ENCODE peak calls at places on chromosomes 11 and 22, in seven cellular contexts. J is uterus, G is testis, T is nephron progenitor cell, X is adrenal gland, U is endothelial cell, S is colonic mucosa. D is an unnamed sample.

GRCh38 chr11:30426781-30427180 is 103.9 kb downstream of the ARL14EP start:
- DNase-seq in J (no peak), G (no peak), T (no peak), X (no peak), U (no peak), S (no peak), D (no peak)

GRCh38 chr11:118705111-118705741 is 25.8 kb upstream of the TREH start:
- DNase-seq in J (no peak), G (no peak), T (no peak), X (no peak), U (no peak), S (no peak), D (no peak)

GRCh38 chr11:91243630-91244029 is 981.0 kb upstream of the FAT3 start:
- DNase-seq in J (no peak), G (no peak), T (no peak), X (no peak), U (no peak), S (no peak), D (no peak)

GRCh38 chr11:87223816-87224215 is 186.1 kb downstream of the TMEM135 start:
- DNase-seq in J (no peak), G (no peak), T (no peak), X (no peak), U (no peak), S (no peak), D (no peak)

GRCh38 chr11:118917488-118918127 is 8.1 kb downstream of the BCL9L start:
- DNase-seq in J (peak), G (peak), T (no peak), X (peak), U (no peak), S (peak), D (no peak)

GRCh38 chr22:45200862-45201511 is 37.3 kb downstream of the NUP50 start:
- DNase-seq in J (no peak), G (no peak), T (no peak), X (no peak), U (no peak), S (no peak), D (no peak)

GRCh38 chr22:42108848-42109247 is 18.3 kb upstream of the NDUFA6 start:
- DNase-seq in J (no peak), G (no peak), T (no peak), X (no peak), U (no peak), S (no peak), D (no peak)

GRCh38 chr11:127006311-127006710 is 5.7 kb upstream of the KIRREL3 start:
- DNase-seq in J (no peak), G (no peak), T (no peak), X (no peak), U (no peak), S (no peak), D (no peak)

GRCh38 chr11:12159351-12160099 is 49.1 kb downstream of the MICAL2 start:
- DNase-seq in J (no peak), G (peak), T (no peak), X (no peak), U (no peak), S (no peak), D (no peak)

GRCh38 chr11:69446108-69446507 is 35.4 kb upstream of the LINC01488 start:
- DNase-seq in J (no peak), G (no peak), T (no peak), X (peak), U (no peak), S (no peak), D (no peak)

GRCh38 chr22:43008509-43008908 is 6.4 kb downstream of the PACSIN2 start:
- DNase-seq in J (no peak), G (no peak), T (no peak), X (no peak), U (no peak), S (peak), D (no peak)

GRCh38 chr22:20258584-20259335 is 9.4 kb downstream of the RTN4R start:
- DNase-seq in J (no peak), G (no peak), T (no peak), X (no peak), U (peak), S (no peak), D (no peak)

GRCh38 chr22:40533712-40534378 is 102.7 kb downstream of the MRTFA start:
- DNase-seq in J (no peak), G (peak), T (no peak), X (no peak), U (no peak), S (no peak), D (no peak)

GRCh38 chr11:102251423-102251822 is 65.9 kb upstream of the BIRC3 start:
- DNase-seq in J (no peak), G (no peak), T (no peak), X (no peak), U (no peak), S (no peak), D (no peak)

GRCh38 chr11:128594246-128594645 is 6.9 kb upstream of the ETS1 start:
- DNase-seq in J (no peak), G (no peak), T (no peak), X (no peak), U (no peak), S (no peak), D (no peak)

GRCh38 chr11:19389787-19390303 is 149.1 kb upstream of the E2F8 start:
- DNase-seq in J (no peak), G (peak), T (no peak), X (peak), U (no peak), S (no peak), D (no peak)

GRCh38 chr22:30485362-30485988 is 13.7 kb upstream of the SEC14L3 start:
- DNase-seq in J (peak), G (peak), T (peak), X (peak), U (peak), S (peak), D (peak)

GRCh38 chr11:17046690-17047089 is 30.8 kb downstream of the RPS13 start:
- DNase-seq in J (no peak), G (no peak), T (no peak), X (no peak), U (no peak), S (no peak), D (no peak)

GRCh38 chr11:100442017-100442416 is 245.1 kb upstream of the ARHGAP42 start:
- DNase-seq in J (no peak), G (no peak), T (no peak), X (no peak), U (no peak), S (no peak), D (no peak)

GRCh38 chr11:100445231-100445735 is 241.8 kb upstream of the ARHGAP42 start:
- DNase-seq in J (no peak), G (peak), T (no peak), X (no peak), U (no peak), S (no peak), D (no peak)
- TF ChIP-seq CTCF in J (no peak), G (no peak), T (no peak), X (no peak), U (no peak), S (no peak), D (no peak)

DNA sequence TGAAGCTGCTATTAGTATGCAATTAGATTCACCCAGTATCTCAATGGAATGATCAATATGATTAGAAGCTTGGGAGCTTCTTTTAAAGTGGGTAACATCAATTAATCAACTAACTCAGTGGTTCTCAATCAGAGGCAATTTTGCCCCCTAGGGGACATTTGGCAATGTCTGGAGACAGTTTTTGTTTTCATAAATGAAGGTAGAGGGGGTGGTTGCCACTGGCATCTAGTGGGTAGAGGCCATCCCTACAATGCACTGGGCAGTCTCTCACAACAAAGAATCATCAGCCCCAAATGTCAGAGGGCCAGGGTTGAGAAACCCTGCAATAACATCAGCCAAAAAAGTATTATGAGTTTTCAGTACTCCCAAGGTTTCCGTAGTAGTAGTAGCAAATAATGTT is 5.9 kb upstream of the AMOTL1 start:
- DNase-seq in J (no peak), G (no peak), T (no peak), X (no peak), U (peak), S (no peak), D (no peak)
- TF ChIP-seq CTCF in J (no peak), G (peak), T (no peak), X (no peak), U (peak), S (no peak), D (peak)

DNA sequence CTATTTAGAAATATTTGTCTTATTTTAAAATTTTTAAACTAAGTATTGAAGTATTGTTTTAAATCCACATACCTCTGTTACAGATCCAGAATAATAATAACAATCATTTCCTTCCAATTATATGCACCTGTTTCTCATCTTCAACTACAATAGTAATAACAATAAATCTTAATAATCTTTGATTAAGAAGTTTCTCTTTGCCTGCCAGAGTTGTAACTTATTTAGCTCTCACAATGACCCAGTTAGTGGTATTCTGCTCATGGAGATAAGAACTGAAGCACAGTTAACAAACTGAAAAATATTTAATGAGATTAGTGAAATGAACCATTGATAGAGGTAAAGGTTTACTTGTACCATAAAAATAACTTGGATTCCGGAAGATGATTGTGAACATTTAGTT is 796.3 kb downstream of the LUZP2 start:
- DNase-seq in J (no peak), G (no peak), T (no peak), X (no peak), U (no peak), S (no peak), D (no peak)
- TF ChIP-seq CTCF in J (no peak), G (no peak), T (no peak), X (no peak), U (no peak), S (no peak), D (no peak)

GRCh38 chr22:33921576-33922181 is 1.4 kb upstream of the LARGE1 start:
- DNase-seq in J (peak), G (peak), T (peak), X (peak), U (peak), S (peak), D (peak)

GRCh38 chr22:33923033-33923432 is 2.8 kb upstream of the LARGE1 start:
- DNase-seq in J (no peak), G (no peak), T (no peak), X (no peak), U (no peak), S (no peak), D (no peak)

GRCh38 chr22:33922268-33922667 is 2.0 kb upstream of the LARGE1 start:
- DNase-seq in J (peak), G (peak), T (peak), X (peak), U (peak), S (peak), D (no peak)

GRCh38 chr22:33925194-33925593 is 4.9 kb upstream of the LARGE1 start:
- DNase-seq in J (no peak), G (no peak), T (no peak), X (no peak), U (no peak), S (no peak), D (no peak)

DNA sequence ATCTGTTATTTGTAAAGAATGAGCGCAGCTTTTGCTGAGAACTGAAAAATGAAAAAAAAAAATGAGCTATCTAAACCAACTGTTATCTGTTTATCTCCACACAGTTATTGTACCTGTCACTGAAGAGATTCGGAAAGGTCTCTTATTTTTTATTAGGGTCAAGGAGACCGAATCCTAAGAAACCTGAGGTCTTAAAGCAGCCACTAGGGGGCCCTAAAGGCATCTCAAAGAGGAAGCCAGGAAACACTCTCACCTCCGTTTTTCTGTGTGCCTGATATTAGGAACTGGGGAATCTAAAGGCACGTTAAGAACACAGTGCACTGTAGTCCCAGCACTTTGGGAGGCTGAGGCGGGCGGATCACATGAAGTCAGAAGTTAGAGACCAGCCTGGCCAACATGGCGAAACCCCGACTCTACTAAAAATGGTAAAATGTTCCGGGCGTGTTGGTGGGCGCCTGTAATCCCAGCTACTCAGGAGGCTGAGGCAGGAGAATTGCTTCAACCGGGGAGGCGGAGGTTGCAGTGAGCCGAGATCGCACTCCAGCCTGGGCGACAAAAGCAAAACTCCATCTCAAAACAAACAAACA is 3.5 kb upstream of the LARGE1 start:
- DNase-seq in J (peak), G (peak), T (peak), X (peak), U (peak), S (peak), D (no peak)
- TF ChIP-seq CTCF in J (peak), G (peak), T (peak), X (peak), U (peak), S (peak), D (peak)

GRCh38 chr11:236774-237767 is at the start of gene PSMD13:
- DNase-seq in J (peak), G (peak), T (peak), X (peak), U (peak), S (peak), D (peak)

GRCh38 chr11:240315-240714 is 3.5 kb downstream of the PSMD13 start:
- DNase-seq in J (no peak), G (no peak), T (no peak), X (no peak), U (no peak), S (no peak), D (no peak)

GRCh38 chr11:232783-233565 is 3.2 kb downstream of the SIRT3 start:
- DNase-seq in J (no peak), G (no peak), T (no peak), X (no peak), U (no peak), S (no peak), D (no peak)

GRCh38 chr11:235180-235997 is 753 bp downstream of the SIRT3 start:
- DNase-seq in J (no peak), G (no peak), T (no peak), X (no peak), U (no peak), S (no peak), D (no peak)

GRCh38 chr11:235998-236773 is at the start of gene SIRT3:
- DNase-seq in J (peak), G (peak), T (peak), X (peak), U (peak), S (peak), D (peak)
- TF ChIP-seq CTCF in J (peak), G (no peak), T (no peak), X (peak), U (no peak), S (no peak), D (peak)

GRCh38 chr11:45850446-45850845 is 3.2 kb downstream of the CRY2 start:
- DNase-seq in J (no peak), G (no peak), T (no peak), X (no peak), U (no peak), S (no peak), D (no peak)

GRCh38 chr11:45846974-45847907 is at the start of gene CRY2:
- DNase-seq in J (peak), G (peak), T (peak), X (peak), U (peak), S (peak), D (peak)

GRCh38 chr11:45846174-45846675 is 1.1 kb upstream of the CRY2 start:
- DNase-seq in J (no peak), G (no peak), T (no peak), X (no peak), U (no peak), S (no peak), D (no peak)

GRCh38 chr11:45848654-45849081 is 1.4 kb downstream of the CRY2 start:
- DNase-seq in J (no peak), G (no peak), T (no peak), X (no peak), U (no peak), S (no peak), D (no peak)

GRCh38 chr11:45847908-45848316 is 637 bp downstream of the CRY2 start:
- DNase-seq in J (no peak), G (peak), T (peak), X (peak), U (peak), S (peak), D (no peak)
- TF ChIP-seq CTCF in J (peak), G (no peak), T (no peak), X (no peak), U (no peak), S (no peak), D (peak)

DNA sequence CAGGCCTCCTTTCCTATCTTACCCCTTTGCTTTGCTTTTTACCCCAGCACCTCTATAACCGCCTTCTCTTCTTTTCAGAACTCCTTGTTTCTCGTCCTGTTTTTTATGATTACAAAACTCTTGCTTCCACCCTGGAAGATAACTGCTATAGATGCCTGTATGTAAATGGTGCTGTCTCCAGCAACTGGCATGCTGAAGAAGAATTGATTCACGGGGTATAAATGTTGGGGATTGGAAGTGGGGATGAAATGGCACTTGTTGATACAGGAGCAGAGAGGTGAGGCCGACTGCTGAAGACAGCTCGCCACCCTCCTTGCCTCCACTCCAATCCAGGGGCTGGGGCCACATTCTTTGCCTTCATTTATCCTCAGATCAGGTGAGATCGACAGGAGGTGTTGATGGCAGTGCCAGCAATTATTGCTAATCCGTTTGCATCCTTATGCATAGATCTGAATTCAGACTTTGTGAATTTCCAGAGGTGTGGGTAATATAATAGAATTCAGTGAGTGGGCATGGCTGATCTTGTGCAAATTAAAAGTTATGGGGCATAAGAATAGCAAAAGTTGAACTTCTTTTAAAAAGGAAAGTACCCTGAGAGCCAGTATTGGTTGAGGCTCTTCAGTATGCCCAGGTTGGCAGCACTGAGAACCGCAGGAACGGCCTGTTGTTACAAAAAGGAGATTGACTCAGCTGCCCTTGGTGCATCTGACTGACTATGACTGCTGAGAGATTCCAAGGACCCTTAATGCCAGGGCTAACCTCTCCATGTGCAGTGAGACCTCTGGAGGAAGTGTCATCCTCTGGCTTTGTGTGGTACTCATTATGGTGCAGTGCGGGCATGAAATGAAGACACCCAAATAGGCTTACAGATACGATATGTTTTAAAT is 5.3 kb downstream of the NEAT1 start:
- DNase-seq in J (peak), G (peak), T (no peak), X (peak), U (no peak), S (peak), D (no peak)
- TF ChIP-seq CTCF in J (no peak), G (no peak), T (no peak), X (no peak), U (no peak), S (no peak), D (no peak)

DNA sequence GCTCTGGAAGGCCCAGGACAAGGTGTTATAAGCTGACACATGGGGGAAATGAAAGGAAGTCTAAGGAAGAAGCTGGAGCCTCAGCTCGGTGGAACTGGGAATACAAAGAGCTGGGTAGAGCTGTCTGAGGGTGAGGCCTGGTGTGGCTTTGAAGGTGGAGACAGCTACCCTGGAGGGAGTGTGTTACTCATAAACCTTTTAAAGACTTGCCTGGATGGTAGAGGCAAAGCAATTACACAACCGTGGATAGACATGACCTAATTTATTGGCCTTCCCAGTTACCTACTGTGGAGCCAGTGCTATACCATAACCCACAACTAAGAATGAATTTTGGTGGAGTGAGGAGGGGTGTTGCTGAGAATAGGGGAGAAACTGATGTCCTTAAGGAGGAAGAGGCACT is 22.6 kb downstream of the EXPH5 start:
- DNase-seq in J (no peak), G (no peak), T (no peak), X (no peak), U (no peak), S (peak), D (peak)
- TF ChIP-seq CTCF in J (no peak), G (no peak), T (no peak), X (no peak), U (no peak), S (no peak), D (no peak)

GRCh38 chr11:42175203-42175602 is 715.8 kb upstream of the LRRC4C start:
- DNase-seq in J (no peak), G (no peak), T (no peak), X (no peak), U (no peak), S (no peak), D (no peak)

GRCh38 chr11:42170601-42171000 is 711.1 kb upstream of the LRRC4C start:
- DNase-seq in J (no peak), G (no peak), T (no peak), X (no peak), U (no peak), S (no peak), D (no peak)

GRCh38 chr11:42171046-42171445 is 711.6 kb upstream of the LRRC4C start:
- DNase-seq in J (no peak), G (no peak), T (no peak), X (no peak), U (no peak), S (no peak), D (no peak)

GRCh38 chr11:42172441-42172840 is 713.0 kb upstream of the LRRC4C start:
- DNase-seq in J (no peak), G (no peak), T (no peak), X (no peak), U (no peak), S (no peak), D (no peak)
- TF ChIP-seq CTCF in J (no peak), G (no peak), T (no peak), X (no peak), U (no peak), S (no peak), D (no peak)

GRCh38 chr22:39471421-39472141 is 14.8 kb downstream of the MGAT3 start:
- DNase-seq in J (no peak), G (no peak), T (no peak), X (no peak), U (no peak), S (peak), D (no peak)
- TF ChIP-seq CTCF in J (no peak), G (no peak), T (no peak), X (no peak), U (no peak), S (no peak), D (peak)